ENCODE peak calls at places on chromosomes 13 and 19, in four cellular contexts. R, H, V and W are unnamed samples.

GRCh38 chr19:8355631-8356402 is 8.1 kb upstream of the ANGPTL4 start:
- DNase-seq in R (no peak), H (no peak), V (no peak), W (peak)

GRCh38 chr19:50877338-50877737 is 4.1 kb downstream of the KLK2 start:
- DNase-seq in H (no peak), R (no peak), V (no peak), W (no peak)

GRCh38 chr13:113298001-113298945 is 1.2 kb downstream of the LAMP1 start:
- DNase-seq in R (no peak), H (no peak), V (no peak), W (no peak)

GRCh38 chr19:3333662-3334061 is 32.7 kb upstream of the NFIC start:
- DNase-seq in H (no peak), R (no peak), V (no peak), W (no peak)

GRCh38 chr13:75461314-75461713 is 20.7 kb downstream of the TBC1D4 start:
- DNase-seq in V (no peak), R (no peak), H (no peak), W (no peak)

GRCh38 chr19:32387701-32388392 is 17.7 kb upstream of the DPY19L3 start:
- DNase-seq in V (no peak), H (no peak), R (no peak), W (no peak)

GRCh38 chr13:113157206-113157928 is 1.1 kb upstream of the PROZ start:
- DNase-seq in V (no peak), R (no peak), H (no peak), W (no peak)

GRCh38 chr13:61109741-61110140 is 305.9 kb downstream of the PCDH20 start:
- DNase-seq in V (no peak), R (no peak), H (no peak), W (no peak)

GRCh38 chr13:108595416-108596257 is 33.8 kb upstream of the MYO16 start:
- DNase-seq in R (no peak), H (no peak), V (no peak), W (no peak)

GRCh38 chr19:56405062-56405461 is 930 bp downstream of the ZNF583 start:
- DNase-seq in R (no peak), H (no peak), V (no peak), W (no peak)

GRCh38 chr13:19791953-19792537 is 9.3 kb upstream of the PSPC1 start:
- DNase-seq in R (no peak), H (no peak), V (no peak), W (no peak)

GRCh38 chr13:21086929-21087328 is 25.5 kb upstream of the LATS2 start:
- DNase-seq in H (no peak), R (no peak), V (no peak), W (no peak)

GRCh38 chr19:47215581-47215980 is 15.4 kb downstream of the BBC3 start:
- DNase-seq in R (no peak), V (no peak), H (no peak), W (no peak)

GRCh38 chr19:23346696-23347095 is 48.6 kb downstream of the ZNF91 start:
- DNase-seq in R (no peak), V (no peak), H (no peak), W (no peak)

GRCh38 chr13:105984236-105984635 is 551.2 kb downstream of the EFNB2 start:
- DNase-seq in H (no peak), R (no peak), V (no peak), W (no peak)

GRCh38 chr13:43307921-43308433 is 284.6 kb downstream of the DNAJC15 start:
- DNase-seq in V (peak), R (no peak), H (peak), W (peak)

GRCh38 chr19:47228937-47229673 is 1.9 kb downstream of the BBC3 start:
- DNase-seq in V (no peak), R (no peak), H (no peak), W (peak)

GRCh38 chr19:17933414-17934129 is 757 bp downstream of the CCDC124 start:
- DNase-seq in H (no peak), V (no peak), R (no peak), W (peak)

GRCh38 chr13:104204177-104204576 is 1138.0 kb upstream of the SLC10A2 start:
- DNase-seq in V (no peak), R (no peak), H (no peak), W (no peak)

GRCh38 chr13:48518083-48518482 is 14.8 kb downstream of the RCBTB2 start:
- DNase-seq in R (no peak), V (no peak), H (no peak), W (no peak)

GRCh38 chr13:48511621-48512232 is 21.2 kb downstream of the RCBTB2 start:
- DNase-seq in V (no peak), R (no peak), H (no peak), W (no peak)

GRCh38 chr13:48514776-48515175 is 18.1 kb downstream of the RCBTB2 start:
- DNase-seq in H (no peak), R (no peak), V (no peak), W (no peak)

GRCh38 chr13:48515732-48516131 is 17.1 kb downstream of the RCBTB2 start:
- DNase-seq in V (no peak), H (no peak), R (no peak), W (no peak)
- TF ChIP-seq PBX3 in V (no peak), H (no peak), R (no peak), W (no peak)

DNA sequence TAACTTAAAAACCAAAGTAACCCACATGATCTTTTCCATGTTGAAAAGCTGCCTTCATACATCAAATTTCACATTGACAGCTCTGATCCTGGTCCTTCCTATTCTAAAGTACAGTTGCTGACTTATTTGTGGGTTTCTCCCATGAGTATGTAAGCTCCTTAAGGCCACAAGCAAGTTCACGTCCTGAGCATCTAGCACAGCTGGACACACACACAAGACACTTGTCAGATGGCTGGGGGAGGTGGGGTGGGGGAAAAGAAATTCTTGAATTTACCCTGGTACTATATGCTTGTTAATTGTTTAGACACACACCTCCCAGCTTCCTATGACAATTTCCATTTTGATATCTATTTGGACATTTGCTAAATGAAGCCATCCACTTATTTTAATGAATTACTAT is 162.8 kb downstream of the ZIC5 start:
- DNase-seq in V (no peak), H (no peak), R (no peak), W (no peak)
- TF ChIP-seq PBX3 in V (no peak), H (no peak), R (no peak), W (no peak)

GRCh38 chr19:35295792-35296462 is 4.0 kb downstream of the MAG start:
- DNase-seq in H (no peak), R (no peak), V (no peak), W (no peak)
- TF ChIP-seq PBX3 in H (no peak), R (no peak), V (no peak), W (no peak)

GRCh38 chr13:41697578-41697977 is 240.2 kb downstream of the RGCC start:
- DNase-seq in V (no peak), R (no peak), H (no peak), W (no peak)

GRCh38 chr13:41696163-41697003 is 239.0 kb downstream of the RGCC start:
- DNase-seq in H (no peak), R (peak), V (no peak), W (peak)

GRCh38 chr13:41694902-41695301 is 237.6 kb downstream of the RGCC start:
- DNase-seq in V (peak), H (no peak), R (peak), W (no peak)

GRCh38 chr13:41700790-41701310 is 243.5 kb downstream of the RGCC start:
- DNase-seq in H (peak), R (no peak), V (no peak), W (no peak)

DNA sequence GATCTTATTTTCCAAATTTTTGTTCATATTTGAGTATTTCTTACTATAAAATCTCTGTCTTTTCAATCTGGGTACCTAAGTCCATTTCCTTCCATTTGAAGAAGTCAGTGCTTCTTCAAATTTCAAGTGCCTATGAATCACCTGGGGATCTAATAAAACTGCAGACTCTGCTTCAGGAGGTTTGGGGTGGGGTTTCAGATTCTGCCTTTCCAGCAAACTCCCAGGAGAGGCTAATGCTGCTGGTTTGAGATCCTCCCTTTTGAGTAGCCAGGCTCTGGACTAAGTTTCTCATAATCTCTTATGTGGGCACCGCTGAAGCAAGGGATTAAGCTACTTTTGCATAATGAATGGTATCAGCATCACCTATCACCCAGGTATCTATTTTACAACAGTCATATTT is 242.4 kb downstream of the RGCC start:
- DNase-seq in V (no peak), H (no peak), R (no peak), W (no peak)
- TF ChIP-seq PBX3 in V (no peak), H (no peak), R (no peak), W (no peak)

DNA sequence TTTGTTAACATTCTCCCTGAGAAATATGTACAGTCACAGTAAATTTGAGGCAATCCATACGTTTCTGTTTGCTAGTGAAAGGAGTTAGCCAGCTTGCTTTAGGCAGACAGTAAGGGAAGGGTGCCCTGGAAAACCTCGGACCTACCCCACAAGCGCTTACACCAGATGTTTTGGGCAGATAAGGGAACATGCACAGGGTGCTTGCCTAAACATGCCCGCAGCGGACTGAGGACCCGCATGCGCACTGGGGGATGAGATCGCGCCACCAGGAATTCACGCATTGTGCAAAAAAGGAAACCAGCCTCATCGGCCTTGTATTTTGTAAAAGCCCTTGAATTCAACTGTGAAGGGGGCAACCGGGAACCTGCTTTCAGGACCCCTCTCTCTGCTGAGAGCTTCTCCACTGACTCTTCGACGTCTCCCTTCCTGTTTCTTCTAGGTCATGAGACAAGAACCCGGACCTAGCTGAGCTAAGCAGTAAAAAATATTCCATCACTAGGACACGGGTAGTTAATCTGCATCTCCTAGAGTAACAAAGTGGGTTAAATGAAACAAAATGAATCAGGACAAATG is 1399.2 kb upstream of the ATXN8OS start:
- DNase-seq in V (no peak), R (no peak), H (no peak), W (no peak)
- TF ChIP-seq PBX3 in V (no peak), R (no peak), H (no peak), W (no peak)

GRCh38 chr19:14830702-14831101 is 4.3 kb downstream of the OR7A5 start:
- DNase-seq in H (no peak), R (no peak), V (no peak), W (no peak)
- TF ChIP-seq PBX3 in H (no peak), R (no peak), V (no peak), W (no peak)